ENCODE peak calls at places on chromosomes 6 and 20, in five cellular contexts. One of them, this sample, is unnamed.

GRCh38 chr20:49646126-49646525 is 67.6 kb downstream of the B4GALT5 start:
- DNase-seq in GM23338: no peak
- DNase-seq in skeletal muscle cell: no peak
- DNase-seq in PC-9: no peak
- DNase-seq in HL-60: no peak
- DNase-seq in this sample: no peak

GRCh38 chr6:106733386-106733785 is 104.0 kb downstream of the QRSL1 start:
- DNase-seq in HL-60: no peak
- DNase-seq in GM23338: no peak
- DNase-seq in skeletal muscle cell: no peak
- DNase-seq in PC-9: no peak
- DNase-seq in this sample: no peak

GRCh38 chr6:42451595-42452170 is at the start of gene TRERF1:
- DNase-seq in skeletal muscle cell: peak; percentile 40
- DNase-seq in HL-60: peak; percentile 77
- DNase-seq in PC-9: peak; percentile 73
- DNase-seq in GM23338: peak; percentile 95
- DNase-seq in this sample: no peak

GRCh38 chr6:169635345-169635744 is 66.5 kb downstream of the WDR27 start:
- DNase-seq in HL-60: no peak
- DNase-seq in skeletal muscle cell: no peak
- DNase-seq in PC-9: no peak
- DNase-seq in GM23338: no peak
- DNase-seq in this sample: no peak

GRCh38 chr6:33632603-33633039 is 11.5 kb downstream of the ITPR3 start:
- DNase-seq in HL-60: no peak
- DNase-seq in GM23338: peak; percentile 95
- DNase-seq in PC-9: no peak
- DNase-seq in skeletal muscle cell: no peak
- DNase-seq in this sample: no peak

GRCh38 chr6:129146836-129147366 is 264.0 kb downstream of the LAMA2 start:
- DNase-seq in PC-9: no peak
- DNase-seq in GM23338: no peak
- DNase-seq in HL-60: no peak
- DNase-seq in skeletal muscle cell: no peak
- DNase-seq in this sample: no peak

GRCh38 chr6:3755637-3756515 is 4.4 kb upstream of the PXDC1 start:
- DNase-seq in GM23338: peak; percentile 74
- DNase-seq in HL-60: no peak
- DNase-seq in skeletal muscle cell: no peak
- DNase-seq in PC-9: no peak
- DNase-seq in this sample: no peak

GRCh38 chr20:59657459-59658046 is 53.2 kb downstream of the PHACTR3 start:
- DNase-seq in GM23338: no peak
- DNase-seq in skeletal muscle cell: no peak
- DNase-seq in HL-60: no peak
- DNase-seq in PC-9: no peak
- DNase-seq in this sample: no peak

GRCh38 chr6:46274502-46274901 is 103.7 kb upstream of the ENPP5 start:
- DNase-seq in HL-60: no peak
- DNase-seq in GM23338: no peak
- DNase-seq in PC-9: no peak
- DNase-seq in skeletal muscle cell: no peak
- DNase-seq in this sample: no peak

GRCh38 chr6:166563200-166563599 is 23.3 kb downstream of the RAMACL start:
- DNase-seq in HL-60: no peak
- DNase-seq in PC-9: no peak
- DNase-seq in skeletal muscle cell: no peak
- DNase-seq in GM23338: no peak
- DNase-seq in this sample: no peak

GRCh38 chr6:82616386-82617028 is 252.9 kb downstream of the TPBG start:
- DNase-seq in GM23338: no peak
- DNase-seq in PC-9: no peak
- DNase-seq in HL-60: no peak
- DNase-seq in skeletal muscle cell: no peak
- DNase-seq in this sample: no peak

GRCh38 chr6:43060034-43060754 is 763 bp downstream of the KLC4 start:
- DNase-seq in HL-60: peak; percentile 33
- DNase-seq in skeletal muscle cell: no peak
- DNase-seq in GM23338: peak; percentile 66
- DNase-seq in PC-9: peak; percentile 74
- DNase-seq in this sample: no peak

GRCh38 chr6:3825851-3826581 is 23.2 kb upstream of the FAM50B start:
- DNase-seq in skeletal muscle cell: peak; percentile 98
- DNase-seq in HL-60: no peak
- DNase-seq in PC-9: peak; percentile 94
- DNase-seq in GM23338: no peak
- DNase-seq in this sample: peak; percentile 95

GRCh38 chr20:18919996-18920395 is 106.4 kb downstream of the SCP2D1 start:
- DNase-seq in HL-60: no peak
- DNase-seq in PC-9: no peak
- DNase-seq in skeletal muscle cell: no peak
- DNase-seq in GM23338: no peak
- DNase-seq in this sample: no peak

GRCh38 chr20:35883778-35884540 is 70.3 kb downstream of the SCAND1 start:
- DNase-seq in HL-60: no peak
- DNase-seq in GM23338: peak; percentile 87
- DNase-seq in skeletal muscle cell: peak; percentile 99
- DNase-seq in PC-9: peak; percentile 99
- DNase-seq in this sample: peak; percentile 93

GRCh38 chr20:63854069-63854765 is 7.1 kb upstream of the ABHD16B start:
- DNase-seq in PC-9: no peak
- DNase-seq in skeletal muscle cell: no peak
- DNase-seq in GM23338: peak; percentile 53
- DNase-seq in HL-60: no peak
- DNase-seq in this sample: no peak
- H3K4me3 ChIP-seq in PC-9: no peak overlapping the region
- H3K4me3 ChIP-seq in skeletal muscle cell: no peak overlapping the region
- H3K4me3 ChIP-seq in GM23338: peak overlapping the region; percentile 54
- H3K4me3 ChIP-seq in HL-60: no peak overlapping the region
- H3K4me3 ChIP-seq in this sample: no peak overlapping the region

GRCh38 chr6:145731432-145731831 is 3.9 kb downstream of the EPM2A start:
- DNase-seq in HL-60: no peak
- DNase-seq in PC-9: no peak
- DNase-seq in GM23338: no peak
- DNase-seq in skeletal muscle cell: no peak
- DNase-seq in this sample: no peak
- H3K4me3 ChIP-seq in HL-60: no peak overlapping the region
- H3K4me3 ChIP-seq in PC-9: no peak overlapping the region
- H3K4me3 ChIP-seq in GM23338: no peak overlapping the region
- H3K4me3 ChIP-seq in skeletal muscle cell: no peak overlapping the region
- H3K4me3 ChIP-seq in this sample: no peak overlapping the region

DNA sequence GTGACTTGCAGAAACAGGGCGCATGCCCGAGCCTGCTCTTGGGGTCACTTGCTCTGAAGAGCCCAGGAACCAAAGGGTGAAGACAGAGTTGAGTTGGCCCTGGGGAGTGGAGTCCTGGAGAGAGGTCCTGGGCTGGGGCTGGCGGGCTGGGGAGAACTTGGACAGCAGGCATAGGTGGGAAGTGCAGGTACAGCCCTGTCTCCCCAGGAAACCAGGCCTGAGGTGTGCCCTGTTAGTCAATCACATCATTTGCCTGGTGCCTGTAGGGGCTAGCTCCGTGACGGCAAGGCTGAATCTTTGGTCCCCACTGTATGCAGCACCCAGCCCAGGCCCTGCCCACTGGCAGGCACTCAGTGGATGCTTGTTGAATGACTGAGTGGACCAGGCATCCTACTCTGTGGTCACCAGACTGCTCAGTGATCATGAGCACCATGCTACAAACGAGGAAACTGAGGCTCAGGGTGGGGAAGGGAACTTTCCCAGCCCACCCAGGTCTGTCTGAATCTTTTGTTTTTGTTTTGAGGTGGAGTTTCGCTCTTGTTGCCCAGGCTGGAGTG is 15.6 kb upstream of the NOL4L start:
- DNase-seq in PC-9: no peak
- DNase-seq in HL-60: no peak
- DNase-seq in skeletal muscle cell: no peak
- DNase-seq in GM23338: no peak
- DNase-seq in this sample: no peak
- H3K4me3 ChIP-seq in PC-9: no peak overlapping the region
- H3K4me3 ChIP-seq in HL-60: no peak overlapping the region
- H3K4me3 ChIP-seq in skeletal muscle cell: no peak overlapping the region
- H3K4me3 ChIP-seq in GM23338: no peak overlapping the region
- H3K4me3 ChIP-seq in this sample: no peak overlapping the region

DNA sequence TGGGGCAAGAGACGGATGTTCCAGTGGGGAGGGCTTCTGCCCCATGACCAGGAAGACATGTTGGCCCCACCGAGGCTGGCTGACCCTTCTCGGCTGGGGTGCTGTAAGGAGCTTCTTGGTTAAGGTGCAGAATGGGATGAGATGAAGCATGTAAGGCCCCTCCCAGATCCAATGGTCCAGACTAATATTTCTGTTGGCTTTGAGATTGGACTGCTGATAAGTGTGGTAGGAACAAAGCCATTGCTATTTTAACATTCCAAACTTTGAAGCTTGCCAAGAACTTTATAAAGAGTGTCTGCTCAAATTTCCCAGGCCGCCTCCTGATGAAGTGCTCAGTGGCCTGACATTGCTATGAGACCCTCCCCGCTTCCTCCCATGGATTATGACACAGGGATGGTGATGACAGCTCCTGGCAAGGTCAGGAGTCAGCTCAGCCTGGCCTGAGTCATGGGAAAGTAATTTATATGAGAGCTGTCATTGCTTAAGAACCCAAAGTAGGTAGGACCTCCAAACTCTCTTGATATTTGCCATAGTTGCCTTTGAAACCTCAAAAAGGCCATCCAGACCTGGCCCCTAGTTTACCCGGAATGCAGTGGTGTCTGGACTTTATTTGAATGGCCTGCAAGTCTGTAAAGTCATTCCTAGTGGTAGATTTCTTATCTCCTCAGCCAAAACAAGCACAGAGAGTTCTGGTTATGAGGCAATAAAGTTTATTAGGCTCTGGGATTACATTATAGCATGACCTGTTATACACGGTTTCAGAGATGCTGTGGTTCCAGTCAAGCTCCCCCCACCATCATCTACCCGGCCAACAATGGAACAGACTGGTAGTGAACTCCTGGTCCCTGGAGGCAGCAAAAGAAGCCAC is 55.2 kb downstream of the TGM2 start:
- DNase-seq in HL-60: no peak
- DNase-seq in GM23338: no peak
- DNase-seq in skeletal muscle cell: peak; percentile 98
- DNase-seq in PC-9: peak; percentile 99
- DNase-seq in this sample: peak; percentile 43
- H3K4me3 ChIP-seq in HL-60: no peak overlapping the region
- H3K4me3 ChIP-seq in GM23338: no peak overlapping the region
- H3K4me3 ChIP-seq in skeletal muscle cell: no peak overlapping the region
- H3K4me3 ChIP-seq in PC-9: no peak overlapping the region
- H3K4me3 ChIP-seq in this sample: no peak overlapping the region

GRCh38 chr6:6751197-6751596 is 162.7 kb downstream of the LY86 start:
- DNase-seq in skeletal muscle cell: no peak
- DNase-seq in GM23338: no peak
- DNase-seq in PC-9: no peak
- DNase-seq in HL-60: no peak
- DNase-seq in this sample: no peak
- H3K4me3 ChIP-seq in skeletal muscle cell: no peak overlapping the region
- H3K4me3 ChIP-seq in GM23338: no peak overlapping the region
- H3K4me3 ChIP-seq in PC-9: no peak overlapping the region
- H3K4me3 ChIP-seq in HL-60: no peak overlapping the region
- H3K4me3 ChIP-seq in this sample: no peak overlapping the region

DNA sequence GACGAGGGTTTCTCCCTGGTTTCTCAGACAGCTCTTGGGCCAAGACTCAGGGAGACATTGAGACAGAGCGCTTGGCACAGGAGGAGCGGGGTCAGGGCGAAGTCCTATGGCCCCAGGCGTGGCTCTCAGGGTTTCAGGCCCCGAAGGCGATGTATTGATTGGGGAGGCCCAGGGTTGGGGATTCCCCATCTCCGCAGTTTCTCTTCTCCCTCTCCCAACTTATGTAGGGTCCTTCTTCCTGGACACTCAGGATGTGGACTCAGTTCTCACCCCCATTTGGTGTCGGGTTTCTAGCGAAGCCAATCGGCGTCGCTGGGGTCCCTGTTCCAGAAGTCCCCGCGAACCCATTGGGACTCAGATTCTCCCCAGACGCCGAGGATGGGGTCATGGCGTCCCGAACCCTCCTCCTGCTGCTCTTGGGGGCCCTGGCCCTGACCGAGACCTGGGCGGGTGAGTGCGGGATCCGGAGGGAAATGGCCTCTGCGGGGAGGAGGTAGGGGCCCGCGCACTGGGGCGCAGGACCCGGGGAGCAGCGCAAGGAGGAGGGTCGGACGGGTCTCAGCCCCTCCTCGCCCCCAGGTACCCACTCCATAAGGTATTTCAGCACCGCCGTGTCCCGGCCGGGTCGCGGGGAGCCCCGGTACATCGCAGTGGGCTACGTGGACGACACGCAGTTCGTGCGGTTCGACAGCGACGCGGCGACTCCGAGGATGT is 16.1 kb upstream of the HLA-A start:
- DNase-seq in HL-60: no peak
- DNase-seq in PC-9: no peak
- DNase-seq in skeletal muscle cell: no peak
- DNase-seq in GM23338: peak; percentile 64
- DNase-seq in this sample: no peak
- H3K4me3 ChIP-seq in HL-60: no peak overlapping the region
- H3K4me3 ChIP-seq in PC-9: peak overlapping the region; percentile 46
- H3K4me3 ChIP-seq in skeletal muscle cell: peak overlapping the region; percentile 42
- H3K4me3 ChIP-seq in GM23338: peak overlapping the region; percentile 76
- H3K4me3 ChIP-seq in this sample: peak overlapping the region; percentile 64

GRCh38 chr6:157713451-157714152 is 109.4 kb upstream of the SNX9 start:
- DNase-seq in PC-9: no peak
- DNase-seq in GM23338: no peak
- DNase-seq in skeletal muscle cell: no peak
- DNase-seq in HL-60: no peak
- DNase-seq in this sample: no peak
- H3K4me3 ChIP-seq in PC-9: no peak overlapping the region
- H3K4me3 ChIP-seq in GM23338: no peak overlapping the region
- H3K4me3 ChIP-seq in skeletal muscle cell: no peak overlapping the region
- H3K4me3 ChIP-seq in HL-60: no peak overlapping the region
- H3K4me3 ChIP-seq in this sample: no peak overlapping the region